ENCODE peak calls at places on chromosomes 12 and 14, in nine cellular contexts. O, J, T, B, Y, F, Q, Z and N are unnamed samples.

GRCh38 chr14:70955543-70956480 is 48.6 kb downstream of the PCNX1 start:
- DNase-seq in Y (no peak), F (peak), B (no peak), J (no peak), Z (peak), O (no peak), Q (no peak), T (peak), N (no peak)

GRCh38 chr14:98210045-98210678 is 1061.8 kb downstream of the BCL11B start:
- DNase-seq in J (no peak), Z (peak), O (no peak), Q (no peak), Y (no peak), T (no peak), F (peak), B (no peak), N (no peak)

GRCh38 chr14:75259946-75260545 is 18.6 kb upstream of the FOS start:
- DNase-seq in T (no peak), Y (no peak), F (no peak), Q (no peak), Z (no peak), J (no peak), O (no peak), B (no peak), N (no peak)

GRCh38 chr12:105091495-105092206 is 7.4 kb upstream of the ALDH1L2 start:
- DNase-seq in J (no peak), Y (no peak), Z (no peak), Q (no peak), T (no peak), F (no peak), B (no peak), O (no peak), N (no peak)

GRCh38 chr12:92952394-92952793 is 23.3 kb upstream of the EEA1 start:
- DNase-seq in Q (no peak), B (no peak), Y (no peak), J (no peak), T (no peak), Z (no peak), F (no peak), O (no peak), N (no peak)

GRCh38 chr14:104977681-104978647 is at the start of gene AHNAK2:
- DNase-seq in T (peak), B (peak), Z (no peak), Q (peak), O (no peak), F (peak), J (peak), Y (peak), N (peak)

GRCh38 chr12:58844161-58844560 is 76.1 kb downstream of the LRIG3 start:
- DNase-seq in Z (no peak), Y (no peak), O (no peak), T (peak), Q (no peak), J (no peak), F (no peak), B (no peak), N (no peak)

GRCh38 chr12:14260011-14260993 is 105.2 kb upstream of the ATF7IP start:
- DNase-seq in Z (no peak), Q (peak), T (peak), O (peak), B (peak), Y (peak), J (peak), F (no peak), N (peak)

GRCh38 chr14:22390824-22391461 is 198.1 kb downstream of the DAD1 start:
- DNase-seq in B (no peak), Z (no peak), O (no peak), T (peak), Q (no peak), Y (no peak), J (no peak), F (no peak), N (no peak)

GRCh38 chr14:50529288-50530179 is 2.8 kb downstream of the MAP4K5 start:
- DNase-seq in Q (no peak), Z (no peak), Y (no peak), F (no peak), T (no peak), B (no peak), O (no peak), J (no peak), N (no peak)

GRCh38 chr12:4450551-4451112 is 5.0 kb upstream of the FGF6 start:
- DNase-seq in J (no peak), O (no peak), Q (no peak), F (no peak), B (peak), Y (no peak), T (no peak), Z (no peak), N (no peak)

GRCh38 chr14:95849761-95850160 is 26.9 kb upstream of the TUNAR start:
- DNase-seq in O (peak), F (no peak), T (no peak), J (no peak), Z (no peak), Y (no peak), Q (no peak), B (no peak), N (no peak)